ENCODE peak calls at places on chromosome 6, in five cellular contexts. N, U, Q, R and E are unnamed samples.

GRCh38 chr6:33808781-33809180 is 5.0 kb upstream of the MLN start:
- DNase-seq in R (no peak), U (no peak), Q (no peak), N (no peak), E (no peak)

GRCh38 chr6:149095842-149096241 is 221.7 kb upstream of the TAB2 start:
- DNase-seq in U (no peak), N (no peak), R (no peak), Q (no peak), E (no peak)

GRCh38 chr6:68296126-68296525 is 339.0 kb upstream of the ADGRB3 start:
- DNase-seq in R (no peak), Q (no peak), N (no peak), U (no peak), E (no peak)

GRCh38 chr6:55918639-55919038 is 43.2 kb upstream of the BMP5 start:
- DNase-seq in U (no peak), Q (no peak), N (no peak), R (no peak), E (no peak)

GRCh38 chr6:80440496-80441160 is 334.2 kb downstream of the BCKDHB start:
- DNase-seq in R (no peak), Q (no peak), N (no peak), U (no peak), E (no peak)

GRCh38 chr6:69019832-69020231 is 384.8 kb downstream of the ADGRB3 start:
- DNase-seq in R (no peak), N (no peak), U (no peak), Q (no peak), E (no peak)

GRCh38 chr6:10418862-10419748 is 4.2 kb upstream of the TFAP2A start:
- DNase-seq in N (no peak), R (no peak), U (no peak), Q (peak; percentile 95), E (no peak)

GRCh38 chr6:122712093-122712863 is 67.2 kb upstream of the FABP7 start:
- DNase-seq in Q (no peak), N (no peak), R (no peak), U (no peak), E (no peak)

GRCh38 chr6:28393912-28394662 is 5.5 kb downstream of the ZSCAN12 start:
- DNase-seq in N (no peak), R (no peak), U (no peak), Q (peak; percentile 34), E (no peak)

GRCh38 chr6:117344444-117345291 is 79.3 kb downstream of the VGLL2 start:
- DNase-seq in U (no peak), R (no peak), N (no peak), Q (peak; percentile 29), E (no peak)

GRCh38 chr6:38271081-38271480 is 368.6 kb downstream of the BTBD9 start:
- DNase-seq in N (no peak), Q (no peak), U (no peak), R (no peak), E (no peak)

GRCh38 chr6:167102318-167102717 is 20.6 kb upstream of the CCR6 start:
- DNase-seq in Q (no peak), U (no peak), N (no peak), R (peak; percentile 23), E (no peak)

GRCh38 chr6:106972500-106972899 is 2.0 kb downstream of the CD24 start:
- DNase-seq in U (no peak), N (no peak), R (no peak), Q (no peak), E (peak; percentile 35)

GRCh38 chr6:132391391-132392291 is 9.6 kb downstream of the MOXD1 start:
- DNase-seq in R (no peak), Q (peak; percentile 21), U (peak; percentile 38), N (no peak), E (no peak)

GRCh38 chr6:159693894-159694545 is 979 bp upstream of the SOD2 start:
- DNase-seq in R (no peak), Q (peak; percentile 42), U (peak; percentile 61), N (no peak), E (no peak)

GRCh38 chr6:123770247-123770949 is 33.3 kb upstream of the NKAIN2 start:
- DNase-seq in R (no peak), N (no peak), Q (no peak), U (no peak), E (no peak)

GRCh38 chr6:84151669-84152068 is 75.8 kb downstream of the CEP162 start:
- DNase-seq in U (no peak), N (no peak), Q (no peak), R (no peak), E (no peak)

GRCh38 chr6:1792989-1793388 is 183.3 kb downstream of the FOXC1 start:
- DNase-seq in U (no peak), N (no peak), Q (peak; percentile 73), R (no peak), E (peak; percentile 48)

GRCh38 chr6:125598422-125598821 is 151.0 kb upstream of the HEY2 start:
- DNase-seq in N (peak; percentile 94), Q (no peak), R (peak; percentile 91), U (peak; percentile 86), E (no peak)

GRCh38 chr6:100311707-100312266 is 152.9 kb downstream of the SIM1 start:
- DNase-seq in Q (no peak), N (no peak), U (no peak), R (no peak), E (no peak)

GRCh38 chr6:72466971-72467566 is 154.8 kb upstream of the KCNQ5 start:
- DNase-seq in R (no peak), Q (no peak), N (no peak), U (no peak), E (no peak)

GRCh38 chr6:170274713-170275560 is 15.9 kb downstream of the DLL1 start:
- DNase-seq in N (peak; percentile 37), R (peak; percentile 55), Q (no peak), U (no peak), E (no peak)
- H3K4me1 ChIP-seq in N (peaks cover 24% of the 10 kb centered on the region), R (no peaks in the 10 kb centered on the region), Q (peaks cover 7% of the 10 kb centered on the region), U (no peaks in the 10 kb centered on the region), E (peaks cover 12% of the 10 kb centered on the region)

GRCh38 chr6:35663447-35664235 is 25.1 kb downstream of the FKBP5 start:
- DNase-seq in U (no peak), Q (peak; percentile 57), N (no peak), R (no peak), E (peak; percentile 67)
- H3K4me3 ChIP-seq in U (no peak overlapping the region), Q (no peak overlapping the region), N (no peak overlapping the region), R (peak overlapping the region; percentile 8), E (peak overlapping the region; percentile 48)

DNA sequence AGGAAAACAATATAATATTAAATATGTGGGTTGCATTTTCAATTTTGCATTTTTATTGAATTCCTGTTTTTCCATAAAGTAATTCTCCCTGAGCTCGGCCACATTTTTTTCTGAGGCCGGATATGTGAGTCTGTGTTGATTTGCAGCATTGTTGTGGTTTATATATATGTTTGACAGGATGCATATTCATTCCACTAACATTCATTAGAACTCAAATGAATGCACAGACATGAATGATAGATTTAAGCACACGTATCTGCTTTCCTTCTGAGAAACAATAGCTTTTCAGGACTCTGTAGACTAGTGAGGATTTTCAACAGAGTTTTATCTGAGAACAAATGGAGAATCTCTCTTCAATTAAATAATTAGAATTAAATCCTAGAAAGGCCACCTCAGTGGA is 10.6 kb upstream of the EXOC2 start:
- DNase-seq in R (no peak), U (no peak), Q (no peak), N (no peak), E (no peak)
- H3K4me1 ChIP-seq in R (no peaks in the 10 kb centered on the region), U (no peaks in the 10 kb centered on the region), Q (peaks cover 88% of the 10 kb centered on the region), N (no peaks in the 10 kb centered on the region), E (peaks cover 12% of the 10 kb centered on the region)

DNA sequence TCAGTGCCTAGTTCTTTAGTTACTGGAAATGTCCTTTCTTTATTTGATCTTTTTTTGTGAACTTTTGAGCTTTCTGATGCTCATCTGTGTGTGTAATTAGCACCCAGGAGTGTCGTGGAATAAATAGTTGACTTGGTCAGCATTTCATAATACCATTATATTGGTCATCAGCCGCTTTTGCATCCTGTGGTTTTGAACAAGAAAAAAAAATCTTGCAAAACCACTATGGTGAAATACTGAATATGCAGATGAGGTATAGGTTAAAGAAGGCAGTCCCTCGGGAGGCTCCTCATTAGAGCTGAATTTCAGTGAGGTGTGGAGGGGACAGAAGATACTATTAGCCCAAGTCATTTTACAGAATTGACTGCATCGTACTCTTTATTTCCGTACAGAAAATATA is 90.1 kb downstream of the FOXO3 start:
- DNase-seq in R (no peak), N (no peak), U (no peak), Q (no peak), E (no peak)
- H3K4me3 ChIP-seq in R (no peak overlapping the region), N (no peak overlapping the region), U (no peak overlapping the region), Q (no peak overlapping the region), E (no peak overlapping the region)

DNA sequence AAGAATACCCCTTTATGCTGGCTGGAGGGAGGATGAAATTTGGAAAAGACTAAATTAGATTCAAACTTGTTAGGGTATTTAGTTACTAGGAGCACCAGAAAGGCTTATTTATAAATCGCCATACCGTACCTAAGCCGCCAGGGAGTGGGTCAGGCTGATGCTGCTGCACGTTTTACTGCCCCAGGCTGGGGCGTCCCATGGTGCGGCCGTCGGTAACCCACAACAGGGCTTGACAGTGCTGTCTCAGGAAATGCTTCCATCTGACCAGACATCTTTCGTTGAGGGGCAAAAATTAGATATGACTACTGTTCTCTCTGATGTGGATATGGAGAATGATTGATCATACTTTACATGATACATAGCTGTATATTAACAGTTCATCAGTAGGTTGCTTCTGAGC is 52.9 kb downstream of the ARID1B start:
- DNase-seq in N (no peak), Q (no peak), R (no peak), U (no peak), E (no peak)
- H3K4me1 ChIP-seq in N (peaks cover 75% of the 10 kb centered on the region), Q (peaks cover 18% of the 10 kb centered on the region), R (peaks cover 3% of the 10 kb centered on the region), U (peaks cover 20% of the 10 kb centered on the region), E (no peaks in the 10 kb centered on the region)

DNA sequence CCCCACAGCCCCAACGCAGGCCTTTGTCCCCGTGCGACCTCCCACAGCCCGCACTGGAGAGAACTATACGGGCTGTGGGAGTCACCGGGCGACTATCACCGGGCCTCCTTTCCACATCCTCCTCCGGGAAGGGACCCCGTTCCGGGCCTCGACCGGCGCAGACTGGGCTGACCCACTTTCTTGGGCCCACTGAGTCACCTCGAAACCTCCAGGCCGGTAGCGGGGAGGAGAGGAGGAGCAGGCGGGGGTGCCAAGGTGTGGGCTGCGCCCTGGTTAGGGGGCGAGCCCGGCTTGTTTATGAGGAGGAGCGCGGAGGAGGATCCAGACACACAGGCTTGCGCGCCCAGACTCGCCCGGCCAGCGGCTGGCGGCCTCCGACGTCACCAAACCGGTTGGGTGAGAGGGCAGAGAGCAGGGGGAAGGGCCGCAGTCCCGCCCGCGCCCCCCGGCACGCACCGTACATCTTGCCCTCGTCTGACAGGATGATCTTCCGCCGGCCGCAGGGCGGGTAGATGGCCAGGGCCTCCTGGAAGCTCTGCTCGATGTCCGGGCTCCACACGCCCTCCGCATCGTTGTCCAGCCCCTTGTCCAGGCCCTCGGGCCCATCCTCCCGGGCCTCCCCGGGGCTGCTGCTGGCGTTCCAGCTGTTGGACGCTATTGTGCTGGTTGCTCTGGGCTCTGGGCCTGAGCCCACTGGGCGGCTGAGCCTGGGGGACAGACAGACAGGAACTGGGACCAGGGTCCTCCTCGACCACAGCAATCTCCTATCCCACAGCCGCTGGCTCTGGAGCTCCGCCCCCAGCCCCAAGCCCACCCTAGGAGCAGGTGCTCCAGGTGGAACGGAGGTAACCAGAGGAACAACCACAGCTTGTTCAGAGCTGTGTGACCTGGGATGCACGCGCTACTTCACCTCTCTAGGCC is 10.6 kb downstream of the TEAD3 start:
- DNase-seq in N (peak; percentile 56), Q (peak; percentile 94), U (peak; percentile 79), R (peak; percentile 85), E (no peak)
- H3K4me3 ChIP-seq in N (no peak overlapping the region), Q (peak overlapping the region; percentile 72), U (no peak overlapping the region), R (no peak overlapping the region), E (no peak overlapping the region)